ENCODE peak calls at places on chromosomes 11 and 22, in six cellular contexts. One of them, this sample, is unnamed.

GRCh38 chr22:44634426-44635321 is 67.3 kb upstream of the PRR5 start:
- DNase-seq in H9: no peak
- DNase-seq in IMR-90: no peak
- DNase-seq in H1: no peak
- DNase-seq in mesenchymal stem cell: no peak
- DNase-seq in trophoblast cell: no peak
- DNase-seq in this sample: no peak

GRCh38 chr11:83727251-83727650 is 441.1 kb upstream of the CCDC90B start:
- DNase-seq in H9: no peak
- DNase-seq in IMR-90: no peak
- DNase-seq in H1: no peak
- DNase-seq in mesenchymal stem cell: no peak
- DNase-seq in trophoblast cell: no peak
- DNase-seq in this sample: no peak

GRCh38 chr22:20997536-20998257 is 4.2 kb downstream of the THAP7 start:
- DNase-seq in H9: no peak
- DNase-seq in IMR-90: no peak
- DNase-seq in H1: no peak
- DNase-seq in mesenchymal stem cell: no peak
- DNase-seq in trophoblast cell: no peak
- DNase-seq in this sample: no peak

GRCh38 chr11:92384316-92384715 is 159.7 kb downstream of the FAT3 start:
- DNase-seq in H9: no peak
- DNase-seq in IMR-90: peak
- DNase-seq in H1: no peak
- DNase-seq in mesenchymal stem cell: peak
- DNase-seq in trophoblast cell: no peak
- DNase-seq in this sample: no peak

GRCh38 chr11:102680945-102681344 is 24.6 kb downstream of the MMP27 start:
- DNase-seq in H9: no peak
- DNase-seq in IMR-90: no peak
- DNase-seq in H1: no peak
- DNase-seq in mesenchymal stem cell: peak
- DNase-seq in trophoblast cell: no peak
- DNase-seq in this sample: no peak

GRCh38 chr22:43446881-43447280 is 35.1 kb downstream of the MPPED1 start:
- DNase-seq in H9: no peak
- DNase-seq in IMR-90: no peak
- DNase-seq in H1: no peak
- DNase-seq in mesenchymal stem cell: no peak
- DNase-seq in trophoblast cell: no peak
- DNase-seq in this sample: no peak

GRCh38 chr11:109867784-109868183 is 225.4 kb upstream of the ZC3H12C start:
- DNase-seq in H9: no peak
- DNase-seq in IMR-90: no peak
- DNase-seq in H1: no peak
- DNase-seq in mesenchymal stem cell: no peak
- DNase-seq in trophoblast cell: no peak
- DNase-seq in this sample: no peak

GRCh38 chr11:96744697-96745096 is 354.9 kb downstream of the JRKL start:
- DNase-seq in H9: no peak
- DNase-seq in IMR-90: peak
- DNase-seq in H1: no peak
- DNase-seq in mesenchymal stem cell: peak
- DNase-seq in trophoblast cell: no peak
- DNase-seq in this sample: no peak

GRCh38 chr11:2554338-2555240 is 109.8 kb downstream of the KCNQ1 start:
- DNase-seq in H9: no peak
- DNase-seq in IMR-90: no peak
- DNase-seq in H1: no peak
- DNase-seq in mesenchymal stem cell: no peak
- DNase-seq in trophoblast cell: no peak
- DNase-seq in this sample: no peak

GRCh38 chr11:579830-580601 is 3.7 kb downstream of the PHRF1 start:
- DNase-seq in H9: no peak
- DNase-seq in IMR-90: peak
- DNase-seq in H1: no peak
- DNase-seq in mesenchymal stem cell: no peak
- DNase-seq in trophoblast cell: no peak
- DNase-seq in this sample: no peak

GRCh38 chr11:88414981-88415391 is 77.5 kb upstream of the CTSC start:
- DNase-seq in H9: no peak
- DNase-seq in IMR-90: peak
- DNase-seq in H1: no peak
- DNase-seq in mesenchymal stem cell: peak
- DNase-seq in trophoblast cell: no peak
- DNase-seq in this sample: no peak

GRCh38 chr22:31056986-31057599 is 24.0 kb upstream of the SMTN start:
- DNase-seq in H9: no peak
- DNase-seq in IMR-90: no peak
- DNase-seq in H1: no peak
- DNase-seq in mesenchymal stem cell: no peak
- DNase-seq in trophoblast cell: no peak
- DNase-seq in this sample: no peak

GRCh38 chr22:44925465-44926123 is 84.2 kb downstream of the PHF21B start:
- DNase-seq in H9: no peak
- DNase-seq in IMR-90: no peak
- DNase-seq in H1: no peak
- DNase-seq in mesenchymal stem cell: no peak
- DNase-seq in trophoblast cell: no peak
- DNase-seq in this sample: no peak

GRCh38 chr22:46604306-46604690 is 15.9 kb upstream of the GRAMD4 start:
- DNase-seq in H9: no peak
- DNase-seq in IMR-90: peak
- DNase-seq in H1: no peak
- DNase-seq in mesenchymal stem cell: peak
- DNase-seq in trophoblast cell: no peak
- DNase-seq in this sample: no peak

GRCh38 chr11:111417011-111417765 is 38.1 kb upstream of the POU2AF1 start:
- DNase-seq in H9: no peak
- DNase-seq in IMR-90: peak
- DNase-seq in H1: no peak
- DNase-seq in mesenchymal stem cell: peak
- DNase-seq in trophoblast cell: no peak
- DNase-seq in this sample: no peak

GRCh38 chr11:111986589-111986988 is 38.6 kb upstream of the DLAT start:
- DNase-seq in H9: no peak
- DNase-seq in IMR-90: no peak
- DNase-seq in H1: no peak
- DNase-seq in mesenchymal stem cell: no peak
- DNase-seq in trophoblast cell: no peak
- DNase-seq in this sample: no peak

GRCh38 chr11:121422675-121423074 is 29.4 kb upstream of the SORL1 start:
- DNase-seq in H9: no peak
- DNase-seq in IMR-90: no peak
- DNase-seq in H1: no peak
- DNase-seq in mesenchymal stem cell: no peak
- DNase-seq in trophoblast cell: no peak
- DNase-seq in this sample: no peak

GRCh38 chr11:132177106-132177505 is 806.7 kb downstream of the NTM start:
- DNase-seq in H9: no peak
- DNase-seq in IMR-90: peak
- DNase-seq in H1: no peak
- DNase-seq in mesenchymal stem cell: peak
- DNase-seq in trophoblast cell: no peak
- DNase-seq in this sample: peak

GRCh38 chr11:58905716-58906547 is 33.4 kb upstream of the GLYATL1 start:
- DNase-seq in H9: peak
- DNase-seq in IMR-90: peak
- DNase-seq in H1: peak
- DNase-seq in mesenchymal stem cell: peak
- DNase-seq in trophoblast cell: no peak
- DNase-seq in this sample: peak

GRCh38 chr22:17085277-17086091 is 684 bp downstream of the IL17RA start:
- DNase-seq in H9: no peak
- DNase-seq in IMR-90: no peak
- DNase-seq in H1: peak
- DNase-seq in mesenchymal stem cell: peak
- DNase-seq in trophoblast cell: no peak
- DNase-seq in this sample: no peak

GRCh38 chr22:43821606-43822425 is 9.7 kb upstream of the EFCAB6 start:
- DNase-seq in H9: peak
- DNase-seq in IMR-90: no peak
- DNase-seq in H1: peak
- DNase-seq in mesenchymal stem cell: no peak
- DNase-seq in trophoblast cell: no peak
- DNase-seq in this sample: no peak

GRCh38 chr11:47216141-47216798 is 1.5 kb downstream of the DDB2 start:
- DNase-seq in H9: no peak
- DNase-seq in IMR-90: peak
- DNase-seq in H1: no peak
- DNase-seq in mesenchymal stem cell: peak
- DNase-seq in trophoblast cell: peak
- DNase-seq in this sample: no peak

GRCh38 chr11:35424157-35424945 is 5.0 kb upstream of the SLC1A2 start:
- DNase-seq in H9: no peak
- DNase-seq in IMR-90: peak
- DNase-seq in H1: no peak
- DNase-seq in mesenchymal stem cell: no peak
- DNase-seq in trophoblast cell: no peak
- DNase-seq in this sample: no peak

GRCh38 chr11:35432464-35432863 is 13.1 kb upstream of the SLC1A2 start:
- DNase-seq in H9: no peak
- DNase-seq in IMR-90: no peak
- DNase-seq in H1: no peak
- DNase-seq in mesenchymal stem cell: no peak
- DNase-seq in trophoblast cell: no peak
- DNase-seq in this sample: no peak

DNA sequence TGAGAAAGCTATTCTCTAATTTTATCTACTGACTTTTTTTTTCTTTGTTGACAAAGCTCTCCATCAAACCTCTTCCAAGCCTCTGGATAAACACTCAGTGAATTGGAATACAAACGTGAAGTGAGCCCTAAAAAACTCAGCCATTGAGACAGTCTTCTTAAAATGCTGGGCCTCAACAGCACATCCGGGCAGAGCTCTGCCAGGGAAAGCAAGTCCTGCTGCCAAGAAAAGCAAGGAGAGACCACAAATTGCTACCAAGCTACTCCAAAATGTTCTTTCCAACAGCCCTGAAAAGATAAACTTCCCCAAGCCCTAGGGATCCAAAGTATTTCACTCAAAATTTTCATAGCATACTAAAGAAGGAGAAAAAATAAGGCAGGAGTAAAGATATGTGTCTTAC is 7.8 kb upstream of the SLC1A2 start:
- DNase-seq in H9: no peak
- DNase-seq in IMR-90: peak
- DNase-seq in H1: no peak
- DNase-seq in mesenchymal stem cell: no peak
- DNase-seq in trophoblast cell: no peak
- DNase-seq in this sample: no peak
- H4K91ac ChIP-seq in H9: no peak
- H4K91ac ChIP-seq in IMR-90: no peak
- H4K91ac ChIP-seq in H1: no peak
- H4K91ac ChIP-seq in mesenchymal stem cell: no peak
- H4K91ac ChIP-seq in trophoblast cell: no peak
- H4K91ac ChIP-seq in this sample: no peak

DNA sequence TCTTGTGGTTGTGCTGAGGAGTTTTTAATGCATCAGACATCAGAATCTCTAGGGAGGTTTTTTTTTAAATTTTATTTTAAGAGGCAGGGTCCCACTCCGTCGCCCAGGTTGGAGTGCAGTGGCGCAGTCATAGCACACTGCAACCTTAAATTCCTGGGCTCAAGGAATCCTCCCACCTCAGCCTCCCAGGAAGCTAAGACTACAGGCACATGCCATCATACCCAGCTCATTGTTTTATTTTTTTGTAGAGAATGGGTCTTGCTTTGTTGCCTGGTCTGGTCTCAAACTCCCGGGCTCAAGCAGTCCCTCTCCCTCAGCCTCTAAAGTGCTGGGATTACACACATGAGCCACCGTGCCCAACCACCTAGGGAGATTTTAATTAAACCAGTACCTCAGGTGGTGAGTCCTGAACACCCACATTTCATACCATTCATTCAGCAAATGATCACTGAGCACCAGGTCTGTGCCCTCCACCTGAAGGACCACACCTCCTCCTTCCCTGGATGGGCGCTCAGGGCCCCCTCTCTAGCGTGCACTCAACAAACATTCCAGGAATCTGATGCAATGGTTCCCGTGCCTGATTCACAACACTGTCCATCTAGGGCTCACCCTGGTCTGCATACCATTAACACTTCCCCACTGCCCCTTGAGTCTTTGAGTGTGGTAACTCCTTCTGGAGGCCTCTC is 9.5 kb upstream of the MYH9 start:
- DNase-seq in H9: no peak
- DNase-seq in IMR-90: peak
- DNase-seq in H1: no peak
- DNase-seq in mesenchymal stem cell: peak
- DNase-seq in trophoblast cell: peak
- DNase-seq in this sample: no peak
- H3K4ac ChIP-seq in H9: no peak
- H3K4ac ChIP-seq in IMR-90: peak
- H3K4ac ChIP-seq in H1: no peak
- H3K4ac ChIP-seq in mesenchymal stem cell: no peak
- H3K4ac ChIP-seq in trophoblast cell: no peak
- H3K4ac ChIP-seq in this sample: no peak

DNA sequence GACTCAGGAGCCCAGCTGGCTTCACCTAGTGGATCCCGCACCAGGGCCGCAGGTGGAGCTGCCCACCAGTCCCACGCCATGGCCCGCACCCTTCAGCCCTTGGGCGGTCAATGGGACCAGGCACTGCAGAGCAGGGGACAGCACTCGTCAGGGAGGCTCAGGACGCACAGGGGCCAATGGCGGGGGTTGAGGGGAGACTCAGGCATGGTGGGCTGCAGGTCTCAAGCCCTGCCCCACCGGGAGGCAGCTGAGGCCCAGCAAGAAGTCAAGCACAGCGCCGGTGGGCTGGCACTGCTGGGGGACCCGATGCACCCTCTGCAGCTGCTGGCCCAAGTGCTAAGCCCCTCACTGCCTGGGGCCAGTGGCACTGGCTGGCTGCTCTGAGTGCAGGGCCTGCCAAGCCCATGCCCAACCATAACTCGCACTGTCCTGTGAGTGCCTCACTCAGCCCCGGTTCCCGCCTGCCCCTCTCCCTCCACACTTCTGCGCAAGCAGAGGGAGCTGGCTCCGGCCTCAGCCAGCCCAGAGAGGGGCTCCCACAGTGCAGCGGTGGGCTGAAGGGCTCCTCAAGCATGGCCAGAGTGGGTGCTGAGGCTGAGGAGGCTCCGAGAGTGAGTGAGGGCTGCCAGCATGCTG is 111.7 kb upstream of the PGR start:
- DNase-seq in H9: no peak
- DNase-seq in IMR-90: no peak
- DNase-seq in H1: no peak
- DNase-seq in mesenchymal stem cell: no peak
- DNase-seq in trophoblast cell: no peak
- DNase-seq in this sample: no peak
- H4K91ac ChIP-seq in H9: no peak
- H4K91ac ChIP-seq in IMR-90: no peak
- H4K91ac ChIP-seq in H1: no peak
- H4K91ac ChIP-seq in mesenchymal stem cell: no peak
- H4K91ac ChIP-seq in trophoblast cell: no peak
- H4K91ac ChIP-seq in this sample: no peak

DNA sequence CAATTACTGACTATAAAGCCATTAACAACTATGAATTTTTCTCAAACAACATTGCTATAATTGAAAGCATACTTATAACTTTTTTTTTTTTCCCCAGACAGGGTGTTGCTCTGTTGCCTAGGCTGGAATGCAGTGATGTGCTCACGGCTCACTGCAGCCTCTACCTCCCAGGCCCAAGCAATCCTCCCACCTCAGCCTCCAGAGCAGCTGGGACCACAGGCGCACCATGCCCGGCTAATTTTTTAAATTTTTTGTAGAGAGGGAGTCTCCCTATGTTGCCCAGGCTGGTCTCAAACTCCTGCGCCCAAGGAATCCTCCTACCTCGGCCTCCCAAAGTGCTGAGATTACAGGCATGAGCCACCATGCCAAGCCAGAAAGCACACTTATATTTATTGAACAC is 6.1 kb upstream of the WEE1 start:
- DNase-seq in H9: no peak
- DNase-seq in IMR-90: no peak
- DNase-seq in H1: no peak
- DNase-seq in mesenchymal stem cell: no peak
- DNase-seq in trophoblast cell: peak
- DNase-seq in this sample: no peak
- H3K4ac ChIP-seq in H9: peak
- H3K4ac ChIP-seq in IMR-90: peak
- H3K4ac ChIP-seq in H1: no peak
- H3K4ac ChIP-seq in mesenchymal stem cell: no peak
- H3K4ac ChIP-seq in trophoblast cell: peak
- H3K4ac ChIP-seq in this sample: no peak

This sample was measured in neuronal stem cell.